ENCODE peak calls at places on chromosomes 13 and 19, in seven cellular contexts. N is GM12878; L is upper lobe of right lung; M is foreskin fibroblast; S is dorsolateral prefrontal cortex; D is CD4-positive, alpha-beta T cell; G is GM23338. V is an unnamed sample.

GRCh38 chr19:17402982-17403855 is 2.2 kb downstream of the BST2 start:
- DNase-seq in D (peak), N (no peak), L (no peak), M (no peak), S (no peak), G (peak), V (no peak)

GRCh38 chr19:58150328-58150921 is at the start of gene ZNF329:
- DNase-seq in G (peak), M (peak), N (peak), S (peak), D (peak), L (peak), V (peak)

GRCh38 chr19:40616941-40617340 is 15.8 kb downstream of the LTBP4 start:
- DNase-seq in N (no peak), D (no peak), G (no peak), S (no peak), L (no peak), M (no peak), V (no peak)

GRCh38 chr13:55615080-55615479 is 1525.6 kb upstream of the PRR20A start:
- DNase-seq in G (no peak), D (no peak), N (no peak), S (no peak), L (no peak), M (no peak), V (no peak)

GRCh38 chr13:106867249-106867648 is 299.3 kb upstream of the ARGLU1 start:
- DNase-seq in G (peak), M (peak), S (no peak), D (no peak), N (no peak), L (no peak), V (no peak)

GRCh38 chr13:46012404-46012803 is 40.1 kb downstream of the ZC3H13 start:
- DNase-seq in G (no peak), L (no peak), N (no peak), M (no peak), D (no peak), S (no peak), V (no peak)

GRCh38 chr13:40517486-40518311 is 148.7 kb downstream of the FOXO1 start:
- DNase-seq in S (no peak), D (no peak), G (no peak), N (peak), L (no peak), M (no peak), V (no peak)

GRCh38 chr13:76939215-76939614 is 9.1 kb upstream of the ACOD1 start:
- DNase-seq in L (no peak), G (no peak), S (no peak), M (peak), D (no peak), N (no peak), V (no peak)

GRCh38 chr19:31314849-31315620 is 34.2 kb downstream of the TSHZ3 start:
- DNase-seq in L (no peak), S (no peak), D (no peak), G (no peak), M (peak), N (no peak), V (no peak)

GRCh38 chr13:98459171-98459681 is 117.7 kb downstream of the STK24 start:
- DNase-seq in D (no peak), S (no peak), M (no peak), N (no peak), G (no peak), L (no peak), V (no peak)

GRCh38 chr19:10625003-10625761 is at the start of gene SLC44A2:
- DNase-seq in D (no peak), S (peak), L (peak), G (peak), M (peak), N (no peak), V (no peak)

GRCh38 chr19:51096473-51097165 is 11.6 kb downstream of the CTU1 start:
- DNase-seq in D (no peak), N (no peak), L (no peak), G (peak), M (no peak), S (no peak), V (no peak)

GRCh38 chr13:45695198-45695730 is 6.9 kb upstream of the CBY2 start:
- DNase-seq in L (no peak), N (peak), M (no peak), D (no peak), G (no peak), S (no peak), V (no peak)

GRCh38 chr13:105908581-105908980 is 626.9 kb downstream of the EFNB2 start:
- DNase-seq in N (no peak), D (no peak), G (no peak), L (no peak), S (no peak), M (peak), V (no peak)

GRCh38 chr19:5624741-5625140 is 1.9 kb downstream of the SAFB start:
- DNase-seq in L (no peak), M (peak), N (no peak), S (no peak), G (peak), D (no peak), V (no peak)

GRCh38 chr19:38684078-38684861 is 36.8 kb downstream of the ACTN4 start:
- DNase-seq in M (peak), D (no peak), N (no peak), S (no peak), G (no peak), L (peak), V (no peak)

GRCh38 chr13:20462533-20462915 is 63.1 kb downstream of the CRYL1 start:
- DNase-seq in M (no peak), N (no peak), S (no peak), D (no peak), G (peak), L (no peak), V (no peak)

DNA sequence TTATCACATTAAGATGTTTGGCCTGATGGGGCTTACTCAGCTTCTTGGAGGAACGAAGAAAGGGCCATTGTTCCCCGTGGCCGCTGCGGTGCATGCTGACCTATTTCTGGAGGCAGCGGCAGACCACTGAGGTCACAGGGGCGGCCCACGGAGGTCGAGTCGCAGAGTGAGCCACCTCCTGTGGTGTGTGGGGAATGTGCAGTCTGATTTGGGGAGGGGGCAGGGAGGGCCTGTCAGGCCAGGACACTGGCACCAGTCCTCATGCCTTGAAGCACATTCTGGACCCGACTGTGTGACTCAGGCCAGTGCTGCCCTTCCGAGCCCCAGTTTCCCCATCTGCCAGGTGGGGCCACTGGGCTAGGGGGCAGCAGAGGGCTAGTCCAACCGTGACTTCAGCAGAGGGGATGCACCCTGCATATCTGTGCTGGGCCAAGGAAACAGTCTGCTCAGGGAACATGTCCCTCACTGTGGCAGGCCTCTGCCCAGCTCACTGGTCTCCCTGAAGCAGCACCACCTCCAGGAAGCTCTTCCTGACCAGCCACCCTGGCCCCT is 6.3 kb downstream of the SLC7A10 start:
- DNase-seq in M (no peak), N (no peak), G (peak), L (no peak), S (no peak), D (no peak), V (no peak)
- TF ChIP-seq CTCF in M (peak), N (peak), G (peak), L (no peak), S (no peak), D (no peak), V (no peak)

GRCh38 chr19:18650468-18651001 is 13.7 kb downstream of the KLHL26 start:
- DNase-seq in S (no peak), M (peak), N (no peak), D (no peak), G (no peak), L (no peak), V (no peak)

GRCh38 chr19:18650048-18650435 is 13.2 kb downstream of the KLHL26 start:
- DNase-seq in N (no peak), L (no peak), D (no peak), S (no peak), G (no peak), M (peak), V (no peak)

GRCh38 chr19:18651300-18651699 is 14.5 kb downstream of the KLHL26 start:
- DNase-seq in N (no peak), L (no peak), S (no peak), M (no peak), D (no peak), G (no peak), V (no peak)

GRCh38 chr19:18653853-18654252 is 17.0 kb downstream of the KLHL26 start:
- DNase-seq in N (no peak), L (no peak), M (no peak), G (no peak), D (no peak), S (no peak), V (no peak)

GRCh38 chr19:18651738-18652137 is 14.9 kb downstream of the KLHL26 start:
- DNase-seq in L (no peak), M (no peak), D (no peak), G (no peak), N (no peak), S (no peak), V (no peak)
- TF ChIP-seq CTCF in L (no peak), M (no peak), D (no peak), G (no peak), N (no peak), S (no peak), V (no peak)

GRCh38 chr13:51258612-51259358 is 36.6 kb downstream of the FAM124A start:
- DNase-seq in D (no peak), G (no peak), M (no peak), L (no peak), N (no peak), S (no peak), V (no peak)

GRCh38 chr13:51260154-51260553 is 38.0 kb downstream of the FAM124A start:
- DNase-seq in N (no peak), S (no peak), L (no peak), M (no peak), D (no peak), G (no peak), V (no peak)

GRCh38 chr13:51259359-51259645 is 37.1 kb downstream of the FAM124A start:
- DNase-seq in G (no peak), M (no peak), S (no peak), D (no peak), N (no peak), L (no peak), V (no peak)

GRCh38 chr13:51261610-51262249 is 39.5 kb downstream of the FAM124A start:
- DNase-seq in L (no peak), D (no peak), S (no peak), G (no peak), M (no peak), N (no peak), V (no peak)

DNA sequence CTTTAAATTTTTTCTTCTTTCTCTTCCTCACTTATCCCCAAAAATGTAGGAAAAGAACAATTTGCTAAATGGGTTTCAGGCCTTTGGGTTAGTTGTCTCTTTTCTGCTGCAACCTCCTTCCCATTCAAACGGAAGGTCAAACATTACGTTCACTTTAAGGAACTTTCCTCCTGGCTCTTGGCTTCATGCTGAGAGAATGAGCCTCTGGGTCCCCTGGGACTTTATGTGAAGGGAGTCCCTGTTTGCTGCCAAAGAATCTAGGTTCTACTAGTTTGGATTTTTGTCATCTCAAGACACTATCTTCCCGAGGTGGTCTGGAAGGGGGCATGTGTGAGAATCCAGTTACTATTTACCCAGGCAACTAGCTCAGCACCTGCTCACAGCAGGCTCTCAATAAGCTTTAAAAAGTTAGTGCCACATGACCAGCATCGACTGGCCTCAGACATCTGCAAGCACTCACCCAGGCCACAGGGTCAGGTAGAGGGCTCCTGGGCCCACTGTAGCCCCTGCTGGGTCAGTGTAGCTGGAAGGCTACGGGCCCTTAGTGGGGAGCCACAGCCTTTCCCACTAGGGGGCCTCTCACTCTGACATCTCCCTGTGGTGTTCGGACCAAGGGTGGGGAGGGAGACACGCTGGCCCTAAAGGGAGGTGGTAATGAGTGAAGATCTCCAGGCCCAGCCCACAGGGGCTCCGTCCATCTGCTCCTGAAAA is 40.5 kb downstream of the FAM124A start:
- DNase-seq in N (no peak), G (no peak), S (no peak), L (no peak), M (no peak), D (no peak), V (no peak)
- TF ChIP-seq CTCF in N (peak), G (peak), S (peak), L (no peak), M (no peak), D (no peak), V (peak)

DNA sequence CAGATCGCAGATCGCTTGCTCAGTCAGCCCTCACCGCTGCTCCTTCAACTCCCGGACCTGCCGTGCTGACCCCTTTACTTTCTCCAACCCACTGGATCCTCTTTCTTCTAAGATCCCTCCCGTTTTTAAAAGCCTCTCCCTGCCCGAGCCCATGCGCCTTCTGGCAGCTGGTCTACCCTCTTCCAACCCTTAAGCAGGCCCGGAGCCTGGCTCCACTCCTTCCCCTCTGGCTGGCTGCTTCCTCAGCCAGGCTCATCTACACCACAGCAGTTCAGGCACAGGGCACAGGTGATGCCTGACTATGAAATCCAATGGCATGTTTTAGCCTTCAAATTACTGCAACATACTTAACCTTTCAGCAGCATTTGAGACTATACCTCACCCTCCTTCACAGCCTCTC is 63.8 kb upstream of the PABPC3 start:
- DNase-seq in G (no peak), M (no peak), D (no peak), L (no peak), N (no peak), S (no peak), V (no peak)
- TF ChIP-seq CTCF in G (no peak), M (no peak), D (no peak), L (no peak), N (no peak), S (no peak), V (no peak)

GRCh38 chr19:46100344-46100743 is 24.1 kb downstream of the IGFL3 start:
- DNase-seq in G (no peak), M (no peak), D (no peak), S (no peak), L (no peak), N (no peak), V (no peak)

GRCh38 chr19:46101293-46101692 is 23.2 kb downstream of the IGFL3 start:
- DNase-seq in N (no peak), S (no peak), D (no peak), L (no peak), G (peak), M (no peak), V (no peak)
- TF ChIP-seq CTCF in N (no peak), S (no peak), D (no peak), L (no peak), G (no peak), M (no peak), V (no peak)

DNA sequence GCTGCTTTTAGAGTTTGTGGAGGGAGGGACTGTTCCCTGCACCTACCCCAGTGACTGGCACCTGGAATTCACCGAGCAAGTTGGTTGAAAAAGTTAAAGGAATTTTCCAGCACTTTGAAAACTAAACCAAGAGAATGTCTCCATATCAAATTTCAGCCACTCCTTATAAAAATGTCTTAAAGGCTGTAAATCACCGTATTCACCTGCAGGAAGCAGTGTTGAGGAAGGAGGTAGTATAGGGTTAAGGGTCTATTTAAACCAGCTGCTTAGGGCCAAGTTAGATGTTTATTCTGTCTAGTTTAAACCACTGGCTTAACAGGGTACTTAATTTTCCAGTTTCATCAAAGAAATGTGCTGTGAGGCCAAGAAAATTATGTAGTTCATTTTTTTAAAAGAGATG is 3.8 kb upstream of the RAB20 start:
- DNase-seq in M (no peak), D (no peak), N (no peak), S (no peak), L (peak), G (peak), V (no peak)
- TF ChIP-seq CTCF in M (no peak), D (no peak), N (no peak), S (no peak), L (no peak), G (peak), V (no peak)